ENCODE peak calls at places on chromosomes 12 and 14, in eight cellular contexts. B, I, T, A, L, N, M and R are unnamed samples.

GRCh38 chr12:62537544-62537943 is 70.9 kb downstream of the MON2 start:
- DNase-seq in B (no peak), I (no peak), T (no peak), A (no peak), L (no peak), N (no peak), M (no peak), R (no peak)

GRCh38 chr14:65840786-65841185 is 428.3 kb downstream of the FUT8 start:
- DNase-seq in B (no peak), I (no peak), T (peak), A (no peak), L (no peak), N (no peak), M (no peak), R (no peak)

GRCh38 chr12:10213168-10214130 is 772 bp downstream of the GABARAPL1 start:
- DNase-seq in B (peak), I (peak), T (peak), A (peak), L (peak), N (no peak), M (peak), R (no peak)

GRCh38 chr14:104705340-104706047 is 16.1 kb downstream of the INF2 start:
- DNase-seq in B (no peak), I (no peak), T (no peak), A (peak), L (no peak), N (no peak), M (no peak), R (no peak)

GRCh38 chr12:6476496-6476895 is 6.0 kb upstream of the VAMP1 start:
- DNase-seq in B (no peak), I (no peak), T (no peak), A (no peak), L (no peak), N (no peak), M (no peak), R (no peak)

GRCh38 chr12:76480800-76481199 is 78.8 kb downstream of the OSBPL8 start:
- DNase-seq in B (no peak), I (no peak), T (no peak), A (no peak), L (no peak), N (no peak), M (no peak), R (no peak)

GRCh38 chr12:128715485-128715884 is 108.3 kb downstream of the SLC15A4 start:
- DNase-seq in B (no peak), I (no peak), T (no peak), A (no peak), L (no peak), N (no peak), M (no peak), R (no peak)

GRCh38 chr14:32662234-32662633 is 276.4 kb upstream of the NPAS3 start:
- DNase-seq in B (no peak), I (no peak), T (no peak), A (no peak), L (no peak), N (no peak), M (no peak), R (no peak)

GRCh38 chr12:84201976-84202375 is 710.6 kb downstream of the SLC6A15 start:
- DNase-seq in B (no peak), I (no peak), T (no peak), A (no peak), L (no peak), N (no peak), M (no peak), R (no peak)

GRCh38 chr12:13864081-13864673 is 117.2 kb downstream of the GRIN2B start:
- DNase-seq in B (peak), I (peak), T (peak), A (peak), L (peak), N (no peak), M (peak), R (peak)

GRCh38 chr14:103871596-103872480 is 24.5 kb upstream of the PPP1R13B start:
- DNase-seq in B (no peak), I (peak), T (no peak), A (peak), L (peak), N (no peak), M (no peak), R (no peak)

GRCh38 chr12:14307004-14307403 is 58.5 kb upstream of the ATF7IP start:
- DNase-seq in B (no peak), I (no peak), T (no peak), A (no peak), L (no peak), N (no peak), M (no peak), R (no peak)

GRCh38 chr12:112979281-112979680 is 962 bp downstream of the OAS2 start:
- DNase-seq in B (no peak), I (peak), T (no peak), A (peak), L (peak), N (no peak), M (no peak), R (no peak)

GRCh38 chr12:10160659-10161386 is 11.1 kb downstream of the OLR1 start:
- DNase-seq in B (no peak), I (no peak), T (no peak), A (no peak), L (no peak), N (no peak), M (no peak), R (no peak)

GRCh38 chr14:103085106-103086091 is 1.4 kb downstream of the LBHD2 start:
- DNase-seq in B (no peak), I (no peak), T (no peak), A (no peak), L (no peak), N (no peak), M (no peak), R (no peak)

GRCh38 chr12:4193821-4194220 is 79.7 kb upstream of the CCND2 start:
- DNase-seq in B (peak), I (no peak), T (no peak), A (no peak), L (no peak), N (no peak), M (no peak), R (no peak)

GRCh38 chr12:45183263-45183662 is 32.6 kb upstream of the ANO6 start:
- DNase-seq in B (no peak), I (no peak), T (no peak), A (no peak), L (no peak), N (no peak), M (peak), R (no peak)

GRCh38 chr14:30277268-30277667 is 281.7 kb upstream of the G2E3 start:
- DNase-seq in B (no peak), I (no peak), T (no peak), A (no peak), L (no peak), N (no peak), M (no peak), R (no peak)

GRCh38 chr12:6946920-6947374 is 3.1 kb downstream of the C12orf57 start:
- DNase-seq in B (no peak), I (no peak), T (no peak), A (no peak), L (no peak), N (no peak), M (no peak), R (no peak)

GRCh38 chr12:108430245-108430644 is 84.8 kb upstream of the FICD start:
- DNase-seq in B (no peak), I (no peak), T (no peak), A (no peak), L (no peak), N (no peak), M (no peak), R (peak)

GRCh38 chr12:57243521-57244305 is 7.3 kb downstream of the STAC3 start:
- DNase-seq in B (peak), I (peak), T (peak), A (peak), L (peak), N (no peak), M (peak), R (no peak)

GRCh38 chr12:2944401-2945047 is 14.7 kb upstream of the TEAD4 start:
- DNase-seq in B (peak), I (peak), T (peak), A (peak), L (peak), N (no peak), M (peak), R (no peak)